ENCODE peak calls at places on chromosome 4, in eight cellular contexts. One of them, this sample, is unnamed.
A peak's percentile ranks its signal among the peaks of the same experiment; 100 is the strongest.

GRCh38 chr4:116796022-116796421 is 289.4 kb downstream of the TRAM1L1 start:
- DNase-seq in stromal cell of bone marrow: no peak
- DNase-seq in NCI-H1092 treated with DMSO at 0.1 percent for 48 hours: no peak
- DNase-seq in endothelial cell: no peak
- DNase-seq in A549: no peak
- DNase-seq in heart left ventricle: no peak
- DNase-seq in NCI-H460: no peak
- DNase-seq in activated CD4-positive, alpha-beta T cell treated with anti-CD3 and anti-CD28 coated beads for 1 hour: no peak
- DNase-seq in this sample: no peak

GRCh38 chr4:29560452-29560851 is 1159.7 kb upstream of the PCDH7 start:
- DNase-seq in stromal cell of bone marrow: no peak
- DNase-seq in NCI-H1092 treated with DMSO at 0.1 percent for 48 hours: no peak
- DNase-seq in endothelial cell: no peak
- DNase-seq in A549: no peak
- DNase-seq in heart left ventricle: no peak
- DNase-seq in NCI-H460: no peak
- DNase-seq in activated CD4-positive, alpha-beta T cell treated with anti-CD3 and anti-CD28 coated beads for 1 hour: no peak
- DNase-seq in this sample: no peak

GRCh38 chr4:88382621-88383020 is 4.0 kb downstream of the HERC6 start:
- DNase-seq in stromal cell of bone marrow: no peak
- DNase-seq in NCI-H1092 treated with DMSO at 0.1 percent for 48 hours: no peak
- DNase-seq in endothelial cell: no peak
- DNase-seq in A549: no peak
- DNase-seq in heart left ventricle: no peak
- DNase-seq in NCI-H460: no peak
- DNase-seq in activated CD4-positive, alpha-beta T cell treated with anti-CD3 and anti-CD28 coated beads for 1 hour: peak; percentile 50
- DNase-seq in this sample: no peak

GRCh38 chr4:177605252-177605651 is 163.0 kb upstream of the AGA start:
- DNase-seq in stromal cell of bone marrow: no peak
- DNase-seq in NCI-H1092 treated with DMSO at 0.1 percent for 48 hours: no peak
- DNase-seq in endothelial cell: no peak
- DNase-seq in A549: no peak
- DNase-seq in heart left ventricle: no peak
- DNase-seq in NCI-H460: no peak
- DNase-seq in activated CD4-positive, alpha-beta T cell treated with anti-CD3 and anti-CD28 coated beads for 1 hour: no peak
- DNase-seq in this sample: no peak

GRCh38 chr4:157271166-157271869 is 50.8 kb downstream of the GRIA2 start:
- DNase-seq in stromal cell of bone marrow: peak; percentile 6
- DNase-seq in NCI-H1092 treated with DMSO at 0.1 percent for 48 hours: no peak
- DNase-seq in endothelial cell: no peak
- DNase-seq in A549: no peak
- DNase-seq in heart left ventricle: no peak
- DNase-seq in NCI-H460: no peak
- DNase-seq in activated CD4-positive, alpha-beta T cell treated with anti-CD3 and anti-CD28 coated beads for 1 hour: no peak
- DNase-seq in this sample: no peak

GRCh38 chr4:37389967-37390580 is 145.5 kb downstream of the NWD2 start:
- DNase-seq in stromal cell of bone marrow: peak; percentile 9
- DNase-seq in NCI-H1092 treated with DMSO at 0.1 percent for 48 hours: peak; percentile 34
- DNase-seq in endothelial cell: peak; percentile 52
- DNase-seq in A549: peak; percentile 2
- DNase-seq in heart left ventricle: no peak
- DNase-seq in NCI-H460: peak; percentile 50
- DNase-seq in activated CD4-positive, alpha-beta T cell treated with anti-CD3 and anti-CD28 coated beads for 1 hour: no peak
- DNase-seq in this sample: no peak

GRCh38 chr4:2255501-2256155 is 6.3 kb downstream of the MXD4 start:
- DNase-seq in stromal cell of bone marrow: no peak
- DNase-seq in NCI-H1092 treated with DMSO at 0.1 percent for 48 hours: peak; percentile 11
- DNase-seq in endothelial cell: no peak
- DNase-seq in A549: no peak
- DNase-seq in heart left ventricle: peak; percentile 68
- DNase-seq in NCI-H460: no peak
- DNase-seq in activated CD4-positive, alpha-beta T cell treated with anti-CD3 and anti-CD28 coated beads for 1 hour: peak; percentile 6
- DNase-seq in this sample: peak; percentile 15

GRCh38 chr4:159142254-159142653 is 39.4 kb downstream of the RAPGEF2 start:
- DNase-seq in stromal cell of bone marrow: peak; percentile 43
- DNase-seq in NCI-H1092 treated with DMSO at 0.1 percent for 48 hours: no peak
- DNase-seq in endothelial cell: no peak
- DNase-seq in A549: no peak
- DNase-seq in heart left ventricle: no peak
- DNase-seq in NCI-H460: no peak
- DNase-seq in activated CD4-positive, alpha-beta T cell treated with anti-CD3 and anti-CD28 coated beads for 1 hour: no peak
- DNase-seq in this sample: no peak

GRCh38 chr4:138859249-138859648 is 156.3 kb upstream of the NOCT start:
- DNase-seq in stromal cell of bone marrow: no peak
- DNase-seq in NCI-H1092 treated with DMSO at 0.1 percent for 48 hours: no peak
- DNase-seq in endothelial cell: no peak
- DNase-seq in A549: no peak
- DNase-seq in heart left ventricle: no peak
- DNase-seq in NCI-H460: no peak
- DNase-seq in activated CD4-positive, alpha-beta T cell treated with anti-CD3 and anti-CD28 coated beads for 1 hour: no peak
- DNase-seq in this sample: no peak

GRCh38 chr4:138868562-138868961 is 147.0 kb upstream of the NOCT start:
- DNase-seq in stromal cell of bone marrow: no peak
- DNase-seq in NCI-H1092 treated with DMSO at 0.1 percent for 48 hours: peak; percentile 17
- DNase-seq in endothelial cell: no peak
- DNase-seq in A549: no peak
- DNase-seq in heart left ventricle: no peak
- DNase-seq in NCI-H460: no peak
- DNase-seq in activated CD4-positive, alpha-beta T cell treated with anti-CD3 and anti-CD28 coated beads for 1 hour: no peak
- DNase-seq in this sample: no peak

GRCh38 chr4:88008624-88009235 is 1.3 kb downstream of the PKD2 start:
- DNase-seq in stromal cell of bone marrow: no peak
- DNase-seq in NCI-H1092 treated with DMSO at 0.1 percent for 48 hours: no peak
- DNase-seq in endothelial cell: no peak
- DNase-seq in A549: no peak
- DNase-seq in heart left ventricle: no peak
- DNase-seq in NCI-H460: no peak
- DNase-seq in activated CD4-positive, alpha-beta T cell treated with anti-CD3 and anti-CD28 coated beads for 1 hour: no peak
- DNase-seq in this sample: no peak

GRCh38 chr4:40613456-40613855 is 16.2 kb downstream of the RBM47 start:
- DNase-seq in stromal cell of bone marrow: no peak
- DNase-seq in NCI-H1092 treated with DMSO at 0.1 percent for 48 hours: no peak
- DNase-seq in endothelial cell: no peak
- DNase-seq in A549: no peak
- DNase-seq in heart left ventricle: no peak
- DNase-seq in NCI-H460: no peak
- DNase-seq in activated CD4-positive, alpha-beta T cell treated with anti-CD3 and anti-CD28 coated beads for 1 hour: no peak
- DNase-seq in this sample: no peak

GRCh38 chr4:82898322-82899243 is 2.0 kb upstream of the THAP9 start:
- DNase-seq in stromal cell of bone marrow: peak; percentile 87
- DNase-seq in NCI-H1092 treated with DMSO at 0.1 percent for 48 hours: no peak
- DNase-seq in endothelial cell: no peak
- DNase-seq in A549: peak; percentile 10
- DNase-seq in heart left ventricle: no peak
- DNase-seq in NCI-H460: no peak
- DNase-seq in activated CD4-positive, alpha-beta T cell treated with anti-CD3 and anti-CD28 coated beads for 1 hour: no peak
- DNase-seq in this sample: no peak

GRCh38 chr4:93396274-93396673 is 432.3 kb upstream of the ATOH1 start:
- DNase-seq in stromal cell of bone marrow: peak; percentile 1
- DNase-seq in NCI-H1092 treated with DMSO at 0.1 percent for 48 hours: no peak
- DNase-seq in endothelial cell: no peak
- DNase-seq in A549: no peak
- DNase-seq in heart left ventricle: no peak
- DNase-seq in NCI-H460: peak; percentile 28
- DNase-seq in activated CD4-positive, alpha-beta T cell treated with anti-CD3 and anti-CD28 coated beads for 1 hour: no peak
- DNase-seq in this sample: no peak

GRCh38 chr4:11869471-11869870 is 440.8 kb upstream of the HS3ST1 start:
- DNase-seq in stromal cell of bone marrow: no peak
- DNase-seq in NCI-H1092 treated with DMSO at 0.1 percent for 48 hours: no peak
- DNase-seq in endothelial cell: no peak
- DNase-seq in A549: no peak
- DNase-seq in heart left ventricle: no peak
- DNase-seq in NCI-H460: no peak
- DNase-seq in activated CD4-positive, alpha-beta T cell treated with anti-CD3 and anti-CD28 coated beads for 1 hour: no peak
- DNase-seq in this sample: no peak

GRCh38 chr4:1331591-1332353 is 15.2 kb upstream of the UVSSA start:
- DNase-seq in stromal cell of bone marrow: no peak
- DNase-seq in NCI-H1092 treated with DMSO at 0.1 percent for 48 hours: no peak
- DNase-seq in endothelial cell: no peak
- DNase-seq in A549: no peak
- DNase-seq in heart left ventricle: peak; percentile 44
- DNase-seq in NCI-H460: no peak
- DNase-seq in activated CD4-positive, alpha-beta T cell treated with anti-CD3 and anti-CD28 coated beads for 1 hour: no peak
- DNase-seq in this sample: no peak

This sample was measured in 8988T.